ENCODE peak calls at places on chromosomes 12 and 14, in five cellular contexts. P is kidney; E is spleen; X is CD8-positive, alpha-beta memory T cell; Q is fibroblast of lung. L is an unnamed sample. For H3K36me3, the result is how much of the 10 kb centered on the place peaks cover.

GRCh38 chr12:25557830-25558436 is 4.8 kb upstream of the LMNTD1 start:
- DNase-seq in P (no peak), E (no peak), X (no peak), Q (peak), L (no peak)

GRCh38 chr14:65446159-65446558 is 33.6 kb downstream of the FUT8 start:
- DNase-seq in P (no peak), E (no peak), X (no peak), Q (peak), L (no peak)

GRCh38 chr14:101755591-101756324 is 5.8 kb upstream of the PPP2R5C start:
- DNase-seq in P (no peak), E (peak), X (no peak), Q (no peak), L (no peak)

GRCh38 chr12:98939350-98939749 is 294.3 kb downstream of the APAF1 start:
- DNase-seq in P (no peak), E (no peak), X (no peak), Q (peak), L (no peak)

GRCh38 chr14:96207686-96208085 is 3.0 kb downstream of the BDKRB2 start:
- DNase-seq in P (no peak), E (no peak), X (no peak), Q (no peak), L (no peak)

GRCh38 chr12:9404469-9405260 is 196.5 kb upstream of the PZP start:
- DNase-seq in P (no peak), E (no peak), X (peak), Q (no peak), L (no peak)

GRCh38 chr12:59744564-59744963 is 148.7 kb downstream of the SLC16A7 start:
- DNase-seq in P (no peak), E (no peak), X (no peak), Q (no peak), L (no peak)

GRCh38 chr12:13950502-13950901 is 30.9 kb downstream of the GRIN2B start:
- DNase-seq in P (no peak), E (no peak), X (no peak), Q (no peak), L (no peak)

GRCh38 chr14:89340200-89340667 is 76.8 kb downstream of the FOXN3 start:
- DNase-seq in P (no peak), E (no peak), X (no peak), Q (peak), L (no peak)

GRCh38 chr14:61620130-61620946 is 75.0 kb upstream of the HIF1A start:
- DNase-seq in P (no peak), E (no peak), X (no peak), Q (peak), L (no peak)

GRCh38 chr14:89386214-89386886 is 30.7 kb downstream of the FOXN3 start:
- DNase-seq in P (no peak), E (no peak), X (no peak), Q (peak), L (no peak)

GRCh38 chr12:62604856-62605255 is 138.2 kb downstream of the MON2 start:
- DNase-seq in P (no peak), E (no peak), X (no peak), Q (peak), L (no peak)

GRCh38 chr12:68356060-68356748 is 24.0 kb upstream of the MDM1 start:
- DNase-seq in P (no peak), E (no peak), X (no peak), Q (no peak), L (no peak)

GRCh38 chr14:81555051-81555450 is 21.4 kb upstream of the SEL1L start:
- DNase-seq in P (no peak), E (no peak), X (no peak), Q (no peak), L (no peak)

GRCh38 chr12:119594772-119595445 is 1.3 kb downstream of the TMEM233 start:
- DNase-seq in P (peak), E (no peak), X (no peak), Q (no peak), L (peak)

GRCh38 chr14:89823732-89824131 is 130.8 kb downstream of the EFCAB11 start:
- DNase-seq in P (no peak), E (no peak), X (no peak), Q (peak), L (no peak)

GRCh38 chr12:3116106-3116898 is 39.1 kb downstream of the TSPAN9 start:
- DNase-seq in P (no peak), E (no peak), X (no peak), Q (peak), L (no peak)

GRCh38 chr14:93582516-93582915 is 151.8 kb downstream of the UNC79 start:
- DNase-seq in P (no peak), E (no peak), X (no peak), Q (no peak), L (no peak)

GRCh38 chr12:120437735-120438494 is at the start of gene COX6A1:
- DNase-seq in P (peak), E (peak), X (peak), Q (peak), L (peak)

GRCh38 chr12:46585854-46586621 is 213.5 kb upstream of the SLC38A2 start:
- DNase-seq in P (no peak), E (no peak), X (no peak), Q (peak), L (no peak)

GRCh38 chr14:34906287-34906686 is 31.1 kb upstream of the BAZ1A start:
- DNase-seq in P (no peak), E (no peak), X (no peak), Q (no peak), L (no peak)

GRCh38 chr12:129298921-129299320 is 445.6 kb downstream of the GLT1D1 start:
- DNase-seq in P (no peak), E (no peak), X (no peak), Q (no peak), L (no peak)

GRCh38 chr14:61498811-61499210 is 177.4 kb downstream of the PRKCH start:
- DNase-seq in P (no peak), E (no peak), X (no peak), Q (peak), L (no peak)

GRCh38 chr14:58216544-58216943 is 16.6 kb downstream of the ACTR10 start:
- DNase-seq in P (no peak), E (no peak), X (no peak), Q (no peak), L (no peak)

GRCh38 chr14:32329690-32330290 is 692 bp downstream of the AKAP6 start:
- DNase-seq in P (no peak), E (no peak), X (no peak), Q (no peak), L (no peak)

GRCh38 chr12:64968989-64969819 is 144.8 kb downstream of the TBC1D30 start:
- DNase-seq in P (no peak), E (no peak), X (no peak), Q (peak), L (no peak)

GRCh38 chr12:5071496-5071895 is 27.8 kb downstream of the KCNA5 start:
- DNase-seq in P (no peak), E (no peak), X (no peak), Q (no peak), L (no peak)

GRCh38 chr12:105222726-105223357 is 13.1 kb downstream of the APPL2 start:
- DNase-seq in P (no peak), E (no peak), X (no peak), Q (no peak), L (no peak)

GRCh38 chr12:132339856-132340255 is 10.5 kb upstream of the GALNT9 start:
- DNase-seq in P (no peak), E (no peak), X (no peak), Q (no peak), L (no peak)

GRCh38 chr12:131076277-131076676 is 122.6 kb downstream of the ADGRD1 start:
- DNase-seq in P (peak), E (no peak), X (no peak), Q (no peak), L (no peak)

GRCh38 chr14:37131205-37131604 is 41.2 kb downstream of the SLC25A21 start:
- DNase-seq in P (no peak), E (no peak), X (no peak), Q (no peak), L (no peak)

GRCh38 chr12:93322784-93323183 is 54.9 kb upstream of the NUDT4 start:
- DNase-seq in P (no peak), E (no peak), X (no peak), Q (no peak), L (no peak)

GRCh38 chr12:76018111-76018510 is 13.5 kb downstream of the PHLDA1 start:
- DNase-seq in P (no peak), E (no peak), X (no peak), Q (peak), L (no peak)

GRCh38 chr12:41103614-41104013 is 84.5 kb upstream of the PDZRN4 start:
- DNase-seq in P (no peak), E (no peak), X (no peak), Q (no peak), L (no peak)

GRCh38 chr14:35878272-35879140 is 52.4 kb downstream of the BRMS1L start:
- DNase-seq in P (no peak), E (no peak), X (no peak), Q (peak), L (no peak)

GRCh38 chr12:74538491-74539258 is 1.0 kb downstream of the ATXN7L3B start:
- DNase-seq in P (no peak), E (peak), X (peak), Q (peak), L (no peak)

GRCh38 chr12:93785262-93786010 is 108.3 kb downstream of the CRADD start:
- DNase-seq in P (peak), E (no peak), X (peak), Q (peak), L (no peak)

GRCh38 chr14:81220488-81220766 is 332 bp downstream of the GTF2A1 start:
- DNase-seq in P (no peak), E (no peak), X (no peak), Q (no peak), L (no peak)

GRCh38 chr14:55611859-55612258 is 31.9 kb downstream of the KTN1 start:
- DNase-seq in P (no peak), E (no peak), X (no peak), Q (no peak), L (no peak)
- H3K36me3 ChIP-seq in P (under half), E (half or more), X (under half), Q (under half), L (under half)

DNA sequence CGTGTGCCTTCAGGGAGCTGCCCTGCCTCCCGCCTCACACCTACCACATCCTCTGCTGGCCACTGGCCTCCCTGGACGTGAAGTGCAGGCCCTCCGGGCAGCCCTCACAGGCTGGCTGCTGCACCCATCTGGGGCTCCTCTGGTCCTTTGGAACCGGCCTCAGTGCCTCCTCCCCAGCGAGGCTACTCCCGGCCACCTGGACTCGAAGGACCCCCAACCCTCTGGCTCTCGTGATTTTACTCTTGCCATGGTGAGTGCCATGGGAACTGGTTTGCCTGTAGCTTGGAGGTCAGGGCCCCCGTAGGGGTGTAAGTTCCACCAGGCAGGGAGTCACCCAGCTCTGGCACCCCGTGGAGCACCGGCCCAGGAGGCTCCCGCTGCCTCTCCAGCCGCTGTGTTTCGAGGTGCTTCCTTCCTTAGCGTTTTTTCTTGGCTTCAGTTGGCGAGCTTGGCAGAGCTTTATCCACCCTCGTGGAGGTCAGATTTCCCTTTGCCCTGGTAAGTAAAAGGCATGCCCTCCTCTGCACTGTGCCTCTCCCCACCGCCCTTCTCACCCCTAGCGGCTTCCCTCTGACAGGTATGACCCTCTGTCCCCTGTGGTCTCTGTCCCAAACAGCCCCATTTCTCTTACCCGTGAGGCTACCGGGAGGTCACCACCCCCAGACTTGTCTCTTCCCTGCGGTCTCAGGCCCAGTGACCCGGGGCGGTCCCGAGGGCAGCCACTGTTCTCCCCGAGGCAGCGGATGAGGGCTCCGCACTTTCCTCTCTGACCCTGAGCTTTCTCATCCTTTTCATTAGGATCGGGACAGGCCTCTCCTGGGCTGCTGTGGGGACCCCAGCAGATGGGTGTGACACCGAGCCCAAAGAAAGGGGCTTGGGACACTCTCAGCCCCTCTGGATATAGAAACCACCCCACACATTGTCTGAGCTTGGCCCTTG is 203.1 kb upstream of the C14orf180 start:
- DNase-seq in P (peak), E (no peak), X (no peak), Q (no peak), L (no peak)
- H3K36me3 ChIP-seq in P (under half), E (under half), X (under half), Q (under half), L (under half)

GRCh38 chr14:55062517-55063351 is 11.3 kb downstream of the MAPK1IP1L start:
- DNase-seq in P (no peak), E (no peak), X (no peak), Q (no peak), L (peak)
- H3K36me3 ChIP-seq in P (under half), E (half or more), X (under half), Q (under half), L (under half)

DNA sequence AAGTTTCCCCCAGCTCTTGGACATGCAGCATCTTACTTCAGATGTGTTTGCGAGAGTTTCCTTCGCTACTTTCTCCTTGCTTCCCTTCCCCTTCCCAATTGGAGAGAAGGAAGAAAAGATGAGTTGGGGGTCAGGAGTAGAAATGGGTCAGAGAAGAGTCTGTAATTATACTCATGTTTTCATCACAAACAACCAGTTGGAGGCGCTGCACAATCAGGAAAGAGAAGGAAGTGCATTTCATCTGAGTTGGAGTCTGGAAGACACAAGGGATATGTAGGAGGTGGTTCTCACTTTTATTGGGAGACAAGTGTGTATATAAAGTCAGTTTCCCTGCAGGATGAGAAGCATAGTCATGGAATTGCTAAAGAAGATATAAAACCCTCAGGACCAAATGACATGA is 31.3 kb upstream of the VSX2 start:
- DNase-seq in P (no peak), E (no peak), X (no peak), Q (peak), L (no peak)
- H3K36me3 ChIP-seq in P (under half), E (under half), X (under half), Q (under half), L (under half)

GRCh38 chr12:49025463-49025862 is 6.9 kb upstream of the PRKAG1 start:
- DNase-seq in P (no peak), E (no peak), X (no peak), Q (no peak), L (no peak)

GRCh38 chr12:49028666-49029275 is 10.2 kb upstream of the PRKAG1 start:
- DNase-seq in P (peak), E (no peak), X (no peak), Q (no peak), L (no peak)

GRCh38 chr12:49026101-49026500 is 7.5 kb upstream of the PRKAG1 start:
- DNase-seq in P (no peak), E (no peak), X (no peak), Q (no peak), L (no peak)

GRCh38 chr12:49027846-49028245 is 9.3 kb upstream of the PRKAG1 start:
- DNase-seq in P (peak), E (no peak), X (no peak), Q (no peak), L (no peak)

DNA sequence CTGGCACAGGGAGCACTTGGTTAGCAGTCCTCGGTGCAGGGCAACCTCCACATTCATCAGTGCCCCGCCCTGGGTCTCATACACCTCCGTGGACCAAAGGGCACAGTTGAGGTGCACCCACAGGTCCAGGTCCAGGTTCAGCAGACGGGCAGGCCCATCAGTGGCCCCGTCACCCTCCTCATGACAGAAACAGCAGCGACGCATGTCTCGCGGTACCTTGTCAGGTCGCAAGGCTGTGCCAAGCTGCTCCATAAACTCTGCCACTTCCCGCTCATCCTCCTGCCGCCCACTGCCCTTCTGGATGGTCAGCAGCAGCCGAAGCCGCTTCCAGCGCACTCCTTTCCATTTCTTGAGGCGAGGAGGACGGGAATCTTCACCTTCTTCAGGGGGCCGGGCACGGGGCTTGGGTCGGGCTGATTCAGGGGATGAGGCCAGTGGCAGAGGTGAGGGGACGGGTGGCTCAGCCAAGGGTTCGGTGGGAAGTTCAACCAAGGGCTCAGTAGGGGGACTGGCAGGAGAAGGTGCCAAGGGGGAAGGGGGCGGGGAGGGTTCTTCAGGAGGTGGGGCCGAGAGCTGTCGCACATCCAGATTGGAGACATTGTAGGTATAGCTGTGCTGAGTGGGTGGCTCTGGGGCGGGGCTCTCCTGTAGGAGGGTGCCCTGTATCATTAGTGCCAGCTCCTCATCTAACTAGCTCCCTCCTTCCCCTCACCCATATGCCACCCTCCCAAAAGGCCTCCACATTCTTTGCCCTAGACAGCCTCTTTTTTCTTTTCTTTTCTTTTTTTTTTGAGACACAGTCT is 8.3 kb upstream of the PRKAG1 start:
- DNase-seq in P (peak), E (no peak), X (no peak), Q (no peak), L (no peak)
- H3K36me3 ChIP-seq in P (half or more), E (half or more), X (under half), Q (under half), L (under half)

DNA sequence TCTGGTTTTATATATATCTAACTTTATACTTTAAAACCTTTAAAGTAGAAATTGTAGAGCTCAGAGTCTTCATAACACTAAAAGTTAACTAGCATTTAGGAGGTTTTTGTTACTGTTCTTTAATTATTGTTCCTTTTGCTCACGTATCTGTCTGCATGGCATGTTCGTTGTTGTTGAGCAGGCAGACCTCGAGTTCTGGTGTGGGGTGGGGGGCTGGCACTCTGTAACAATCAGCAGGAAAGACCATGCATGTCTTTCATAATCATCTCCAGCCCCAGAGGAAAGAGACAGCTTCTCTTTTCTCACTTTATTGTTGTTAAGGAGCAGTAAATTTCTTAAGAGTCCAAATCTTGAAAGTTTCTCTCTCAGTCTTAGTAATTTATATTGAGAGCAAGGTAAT is 30.5 kb downstream of the CKB start:
- DNase-seq in P (no peak), E (no peak), X (no peak), Q (no peak), L (no peak)
- H3K36me3 ChIP-seq in P (under half), E (half or more), X (under half), Q (under half), L (under half)

GRCh38 chr12:55935742-55936151 is 4.8 kb downstream of the DGKA start:
- DNase-seq in P (peak), E (peak), X (no peak), Q (no peak), L (no peak)
- H3K36me3 ChIP-seq in P (under half), E (half or more), X (under half), Q (under half), L (under half)

GRCh38 chr14:23094666-23095195 is at the start of gene ACIN1:
- DNase-seq in P (no peak), E (peak), X (peak), Q (peak), L (peak)
- H3K36me3 ChIP-seq in P (under half), E (half or more), X (under half), Q (under half), L (under half)

L was measured in right lobe of liver.